ENCODE peak calls at places on chromosomes 16 and 17, in four cellular contexts. B is epithelial cell of prostate, R is HFF-Myc, J is NCI-H1092. F is an unnamed sample.

GRCh38 chr17:50614471-50615051 is 20.1 kb upstream of the ABCC3 start:
- DNase-seq in R (no peak), B (no peak), J (no peak), F (no peak)

GRCh38 chr16:67663151-67663876 is 2.6 kb downstream of the PARD6A start:
- DNase-seq in R (no peak), J (no peak), B (no peak), F (no peak)

GRCh38 chr17:42116705-42117396 is 4.3 kb downstream of the KAT2A start:
- DNase-seq in J (peak; percentile 69), R (peak; percentile 45), B (no peak), F (peak; percentile 62)

GRCh38 chr16:88004391-88004790 is 53.2 kb downstream of the BANP start:
- DNase-seq in R (no peak), B (no peak), J (no peak), F (no peak)

GRCh38 chr17:44473367-44473766 is 29.8 kb downstream of the GPATCH8 start:
- DNase-seq in B (no peak), R (no peak), J (no peak), F (no peak)

GRCh38 chr16:85535352-85536072 is 77.6 kb upstream of the GSE1 start:
- DNase-seq in B (no peak), R (no peak), J (no peak), F (no peak)

GRCh38 chr16:85851034-85851780 is 47.8 kb upstream of the IRF8 start:
- DNase-seq in R (no peak), B (peak; percentile 6), J (no peak), F (no peak)

GRCh38 chr16:20689668-20690067 is 7.8 kb downstream of the ACSM1 start:
- DNase-seq in J (no peak), B (no peak), R (no peak), F (no peak)

GRCh38 chr17:47733047-47733413 is at the start of gene TBX21:
- DNase-seq in B (no peak), R (no peak), J (peak; percentile 47), F (peak; percentile 59)

GRCh38 chr16:89133457-89134127 is 38.0 kb upstream of the CDH15 start:
- DNase-seq in B (no peak), J (no peak), R (no peak), F (no peak)

GRCh38 chr16:4521971-4522623 is 16.5 kb downstream of the CDIP1 start:
- DNase-seq in R (no peak), B (no peak), J (peak; percentile 83), F (no peak)

GRCh38 chr17:81429813-81430510 is 34.7 kb downstream of the BAHCC1 start:
- DNase-seq in J (peak; percentile 52), B (no peak), R (no peak), F (peak; percentile 66)

GRCh38 chr17:6456914-6457687 is 12.8 kb downstream of the PIMREG start:
- DNase-seq in J (no peak), B (no peak), R (no peak), F (peak; percentile 56)

GRCh38 chr17:70646673-70647072 is 477.3 kb downstream of the KCNJ2 start:
- DNase-seq in J (no peak), B (no peak), R (no peak), F (no peak)

GRCh38 chr17:43468746-43469544 is 14.8 kb upstream of the DHX8 start:
- DNase-seq in B (peak; percentile 99), R (peak; percentile 82), J (no peak), F (peak; percentile 74)

GRCh38 chr17:79609175-79609589 is 1.7 kb downstream of the RBFOX3 start:
- DNase-seq in R (no peak), J (no peak), B (no peak), F (no peak)

GRCh38 chr17:42704495-42705494 is 22.5 kb downstream of the CNTNAP1 start:
- DNase-seq in J (no peak), R (no peak), B (no peak), F (no peak)